ENCODE peak calls at places on chromosomes 13 and 19, in ten cellular contexts. One of them, this sample, is unnamed.
A peak's percentile ranks its signal among the peaks of the same experiment; 100 is the strongest.

GRCh38 chr13:79194272-79194671 is 211.8 kb downstream of the RBM26 start:
- DNase-seq in IMR-90: no peak
- DNase-seq in neural progenitor cell: no peak
- DNase-seq in heart left ventricle: no peak
- DNase-seq in fibroblast of the aortic adventitia: no peak
- DNase-seq in transverse colon: peak; percentile 8
- DNase-seq in esophagus squamous epithelium: no peak
- DNase-seq in left lung: no peak
- DNase-seq in GM23248: no peak
- DNase-seq in HFF-Myc: no peak
- DNase-seq in this sample: no peak

GRCh38 chr19:30450101-30450500 is 77.9 kb downstream of the ZNF536 start:
- DNase-seq in HFF-Myc: no peak
- DNase-seq in transverse colon: peak; percentile 17
- DNase-seq in GM23248: peak; percentile 62
- DNase-seq in heart left ventricle: peak; percentile 64
- DNase-seq in fibroblast of the aortic adventitia: no peak
- DNase-seq in esophagus squamous epithelium: no peak
- DNase-seq in left lung: no peak
- DNase-seq in neural progenitor cell: peak; percentile 71
- DNase-seq in IMR-90: no peak
- DNase-seq in this sample: no peak

GRCh38 chr13:111938743-111939142 is 128.2 kb upstream of the SOX1 start:
- DNase-seq in IMR-90: no peak
- DNase-seq in transverse colon: no peak
- DNase-seq in left lung: no peak
- DNase-seq in heart left ventricle: no peak
- DNase-seq in neural progenitor cell: no peak
- DNase-seq in esophagus squamous epithelium: no peak
- DNase-seq in GM23248: no peak
- DNase-seq in HFF-Myc: no peak
- DNase-seq in fibroblast of the aortic adventitia: no peak
- DNase-seq in this sample: no peak

GRCh38 chr13:75452564-75452963 is 29.4 kb downstream of the TBC1D4 start:
- DNase-seq in neural progenitor cell: no peak
- DNase-seq in transverse colon: no peak
- DNase-seq in GM23248: peak; percentile 69
- DNase-seq in fibroblast of the aortic adventitia: peak; percentile 47
- DNase-seq in IMR-90: no peak
- DNase-seq in HFF-Myc: no peak
- DNase-seq in esophagus squamous epithelium: no peak
- DNase-seq in left lung: no peak
- DNase-seq in heart left ventricle: no peak
- DNase-seq in this sample: peak; percentile 56

GRCh38 chr19:1057185-1057857 is 9.6 kb upstream of the ARHGAP45 start:
- DNase-seq in GM23248: peak; percentile 76
- DNase-seq in HFF-Myc: peak; percentile 33
- DNase-seq in left lung: no peak
- DNase-seq in neural progenitor cell: peak; percentile 75
- DNase-seq in transverse colon: no peak
- DNase-seq in heart left ventricle: no peak
- DNase-seq in esophagus squamous epithelium: no peak
- DNase-seq in IMR-90: peak; percentile 67
- DNase-seq in fibroblast of the aortic adventitia: peak; percentile 69
- DNase-seq in this sample: peak; percentile 28

GRCh38 chr19:54388001-54388802 is 23.5 kb upstream of the LAIR1 start:
- DNase-seq in neural progenitor cell: no peak
- DNase-seq in GM23248: peak; percentile 10
- DNase-seq in HFF-Myc: no peak
- DNase-seq in transverse colon: peak; percentile 27
- DNase-seq in esophagus squamous epithelium: no peak
- DNase-seq in fibroblast of the aortic adventitia: no peak
- DNase-seq in left lung: peak; percentile 81
- DNase-seq in heart left ventricle: peak; percentile 10
- DNase-seq in IMR-90: no peak
- DNase-seq in this sample: no peak

GRCh38 chr19:1063909-1064660 is 2.9 kb upstream of the ARHGAP45 start:
- DNase-seq in transverse colon: peak; percentile 38
- DNase-seq in heart left ventricle: no peak
- DNase-seq in IMR-90: no peak
- DNase-seq in GM23248: no peak
- DNase-seq in fibroblast of the aortic adventitia: no peak
- DNase-seq in HFF-Myc: no peak
- DNase-seq in left lung: no peak
- DNase-seq in esophagus squamous epithelium: no peak
- DNase-seq in neural progenitor cell: no peak
- DNase-seq in this sample: no peak

GRCh38 chr13:110938662-110939421 is 24.0 kb upstream of the ANKRD10 start:
- DNase-seq in IMR-90: no peak
- DNase-seq in HFF-Myc: no peak
- DNase-seq in GM23248: no peak
- DNase-seq in left lung: no peak
- DNase-seq in transverse colon: no peak
- DNase-seq in neural progenitor cell: no peak
- DNase-seq in esophagus squamous epithelium: no peak
- DNase-seq in fibroblast of the aortic adventitia: no peak
- DNase-seq in heart left ventricle: no peak
- DNase-seq in this sample: no peak

GRCh38 chr13:106851251-106851650 is 283.3 kb upstream of the ARGLU1 start:
- DNase-seq in esophagus squamous epithelium: no peak
- DNase-seq in heart left ventricle: no peak
- DNase-seq in left lung: no peak
- DNase-seq in neural progenitor cell: no peak
- DNase-seq in IMR-90: peak; percentile 18
- DNase-seq in HFF-Myc: no peak
- DNase-seq in GM23248: no peak
- DNase-seq in fibroblast of the aortic adventitia: no peak
- DNase-seq in transverse colon: no peak
- DNase-seq in this sample: peak; percentile 27

GRCh38 chr19:48988860-48989259 is 4.2 kb downstream of the GYS1 start:
- DNase-seq in left lung: no peak
- DNase-seq in GM23248: no peak
- DNase-seq in fibroblast of the aortic adventitia: no peak
- DNase-seq in esophagus squamous epithelium: no peak
- DNase-seq in heart left ventricle: no peak
- DNase-seq in transverse colon: no peak
- DNase-seq in IMR-90: no peak
- DNase-seq in HFF-Myc: no peak
- DNase-seq in neural progenitor cell: no peak
- DNase-seq in this sample: no peak

GRCh38 chr19:36973844-36974195 is 57.7 kb downstream of the ZNF568 start:
- DNase-seq in esophagus squamous epithelium: no peak
- DNase-seq in left lung: no peak
- DNase-seq in neural progenitor cell: no peak
- DNase-seq in transverse colon: no peak
- DNase-seq in IMR-90: no peak
- DNase-seq in HFF-Myc: no peak
- DNase-seq in heart left ventricle: no peak
- DNase-seq in GM23248: no peak
- DNase-seq in fibroblast of the aortic adventitia: no peak
- DNase-seq in this sample: no peak
- H3K4me3 ChIP-seq in esophagus squamous epithelium: peak overlapping the region; percentile 70
- H3K4me3 ChIP-seq in left lung: peak overlapping the region; percentile 63
- H3K4me3 ChIP-seq in neural progenitor cell: no peak overlapping the region
- H3K4me3 ChIP-seq in transverse colon: peak overlapping the region; percentile 66
- H3K4me3 ChIP-seq in IMR-90: peak overlapping the region; percentile 96
- H3K4me3 ChIP-seq in HFF-Myc: peak overlapping the region; percentile 41
- H3K4me3 ChIP-seq in heart left ventricle: peak overlapping the region; percentile 74
- H3K4me3 ChIP-seq in GM23248: peak overlapping the region; percentile 93
- H3K4me3 ChIP-seq in fibroblast of the aortic adventitia: peak overlapping the region; percentile 68
- H3K4me3 ChIP-seq in this sample: peak overlapping the region; percentile 64

GRCh38 chr19:32809254-32809653 is 60.3 kb downstream of the SLC7A9 start:
- DNase-seq in transverse colon: no peak
- DNase-seq in left lung: no peak
- DNase-seq in heart left ventricle: no peak
- DNase-seq in esophagus squamous epithelium: no peak
- DNase-seq in HFF-Myc: no peak
- DNase-seq in fibroblast of the aortic adventitia: no peak
- DNase-seq in GM23248: no peak
- DNase-seq in neural progenitor cell: no peak
- DNase-seq in IMR-90: no peak
- DNase-seq in this sample: no peak
- H3K4me3 ChIP-seq in transverse colon: no peak overlapping the region
- H3K4me3 ChIP-seq in left lung: no peak overlapping the region
- H3K4me3 ChIP-seq in heart left ventricle: no peak overlapping the region
- H3K4me3 ChIP-seq in esophagus squamous epithelium: no peak overlapping the region
- H3K4me3 ChIP-seq in HFF-Myc: no peak overlapping the region
- H3K4me3 ChIP-seq in fibroblast of the aortic adventitia: no peak overlapping the region
- H3K4me3 ChIP-seq in GM23248: no peak overlapping the region
- H3K4me3 ChIP-seq in neural progenitor cell: no peak overlapping the region
- H3K4me3 ChIP-seq in IMR-90: no peak overlapping the region
- H3K4me3 ChIP-seq in this sample: no peak overlapping the region

GRCh38 chr13:98487522-98487921 is 89.4 kb downstream of the STK24 start:
- DNase-seq in transverse colon: no peak
- DNase-seq in HFF-Myc: no peak
- DNase-seq in heart left ventricle: no peak
- DNase-seq in esophagus squamous epithelium: no peak
- DNase-seq in neural progenitor cell: no peak
- DNase-seq in left lung: no peak
- DNase-seq in GM23248: no peak
- DNase-seq in fibroblast of the aortic adventitia: no peak
- DNase-seq in IMR-90: no peak
- DNase-seq in this sample: no peak
- H3K4me3 ChIP-seq in transverse colon: no peak overlapping the region
- H3K4me3 ChIP-seq in HFF-Myc: no peak overlapping the region
- H3K4me3 ChIP-seq in heart left ventricle: no peak overlapping the region
- H3K4me3 ChIP-seq in esophagus squamous epithelium: no peak overlapping the region
- H3K4me3 ChIP-seq in neural progenitor cell: no peak overlapping the region
- H3K4me3 ChIP-seq in left lung: no peak overlapping the region
- H3K4me3 ChIP-seq in GM23248: no peak overlapping the region
- H3K4me3 ChIP-seq in fibroblast of the aortic adventitia: no peak overlapping the region
- H3K4me3 ChIP-seq in IMR-90: no peak overlapping the region
- H3K4me3 ChIP-seq in this sample: no peak overlapping the region

DNA sequence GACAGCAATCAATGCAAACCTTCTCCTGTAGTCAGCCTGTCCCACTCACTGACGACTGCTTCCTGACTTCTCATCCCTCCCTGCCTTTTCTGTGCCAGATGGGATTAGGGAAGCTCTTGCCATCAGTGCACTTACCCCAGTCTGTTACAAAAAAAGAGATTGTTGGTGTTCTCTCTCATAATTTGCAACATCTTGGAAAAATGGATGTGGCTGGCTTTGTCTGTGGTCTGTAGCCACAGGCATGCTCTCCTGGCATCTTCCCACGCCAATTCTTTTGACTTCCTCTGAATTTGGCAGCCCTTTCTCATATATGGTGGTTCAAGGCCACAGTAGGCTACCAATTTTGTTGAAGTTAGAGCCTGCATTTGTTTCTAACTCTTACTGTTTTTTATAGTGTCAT is 11.7 kb upstream of the HTR2A start:
- DNase-seq in neural progenitor cell: no peak
- DNase-seq in IMR-90: peak; percentile 19
- DNase-seq in heart left ventricle: no peak
- DNase-seq in left lung: no peak
- DNase-seq in fibroblast of the aortic adventitia: peak; percentile 89
- DNase-seq in GM23248: peak; percentile 91
- DNase-seq in HFF-Myc: peak; percentile 21
- DNase-seq in transverse colon: no peak
- DNase-seq in esophagus squamous epithelium: no peak
- DNase-seq in this sample: no peak
- H3K4me3 ChIP-seq in neural progenitor cell: no peak overlapping the region
- H3K4me3 ChIP-seq in IMR-90: no peak overlapping the region
- H3K4me3 ChIP-seq in heart left ventricle: no peak overlapping the region
- H3K4me3 ChIP-seq in left lung: no peak overlapping the region
- H3K4me3 ChIP-seq in fibroblast of the aortic adventitia: no peak overlapping the region
- H3K4me3 ChIP-seq in GM23248: peak overlapping the region; percentile 3
- H3K4me3 ChIP-seq in HFF-Myc: no peak overlapping the region
- H3K4me3 ChIP-seq in transverse colon: no peak overlapping the region
- H3K4me3 ChIP-seq in esophagus squamous epithelium: no peak overlapping the region
- H3K4me3 ChIP-seq in this sample: no peak overlapping the region

GRCh38 chr13:85441975-85442374 is 357.2 kb downstream of the SLITRK6 start:
- DNase-seq in esophagus squamous epithelium: no peak
- DNase-seq in IMR-90: no peak
- DNase-seq in HFF-Myc: no peak
- DNase-seq in GM23248: no peak
- DNase-seq in neural progenitor cell: no peak
- DNase-seq in transverse colon: no peak
- DNase-seq in heart left ventricle: no peak
- DNase-seq in fibroblast of the aortic adventitia: no peak
- DNase-seq in left lung: no peak
- DNase-seq in this sample: no peak
- H3K4me3 ChIP-seq in esophagus squamous epithelium: no peak overlapping the region
- H3K4me3 ChIP-seq in IMR-90: no peak overlapping the region
- H3K4me3 ChIP-seq in HFF-Myc: no peak overlapping the region
- H3K4me3 ChIP-seq in GM23248: no peak overlapping the region
- H3K4me3 ChIP-seq in neural progenitor cell: no peak overlapping the region
- H3K4me3 ChIP-seq in transverse colon: no peak overlapping the region
- H3K4me3 ChIP-seq in heart left ventricle: no peak overlapping the region
- H3K4me3 ChIP-seq in fibroblast of the aortic adventitia: no peak overlapping the region
- H3K4me3 ChIP-seq in left lung: no peak overlapping the region
- H3K4me3 ChIP-seq in this sample: no peak overlapping the region

GRCh38 chr13:99298056-99298455 is 9.1 kb downstream of the GPR183 start:
- DNase-seq in heart left ventricle: no peak
- DNase-seq in left lung: no peak
- DNase-seq in GM23248: no peak
- DNase-seq in fibroblast of the aortic adventitia: no peak
- DNase-seq in IMR-90: no peak
- DNase-seq in transverse colon: no peak
- DNase-seq in esophagus squamous epithelium: no peak
- DNase-seq in HFF-Myc: no peak
- DNase-seq in neural progenitor cell: no peak
- DNase-seq in this sample: no peak

GRCh38 chr13:99295488-99296252 is 11.5 kb downstream of the GPR183 start:
- DNase-seq in IMR-90: no peak
- DNase-seq in neural progenitor cell: no peak
- DNase-seq in transverse colon: no peak
- DNase-seq in GM23248: no peak
- DNase-seq in heart left ventricle: no peak
- DNase-seq in fibroblast of the aortic adventitia: no peak
- DNase-seq in left lung: no peak
- DNase-seq in HFF-Myc: no peak
- DNase-seq in esophagus squamous epithelium: no peak
- DNase-seq in this sample: no peak

GRCh38 chr13:99299545-99300341 is 7.5 kb downstream of the GPR183 start:
- DNase-seq in transverse colon: no peak
- DNase-seq in esophagus squamous epithelium: no peak
- DNase-seq in GM23248: no peak
- DNase-seq in IMR-90: no peak
- DNase-seq in HFF-Myc: no peak
- DNase-seq in left lung: no peak
- DNase-seq in heart left ventricle: no peak
- DNase-seq in fibroblast of the aortic adventitia: no peak
- DNase-seq in neural progenitor cell: no peak
- DNase-seq in this sample: no peak

GRCh38 chr13:99296270-99296865 is 10.8 kb downstream of the GPR183 start:
- DNase-seq in esophagus squamous epithelium: no peak
- DNase-seq in HFF-Myc: no peak
- DNase-seq in transverse colon: no peak
- DNase-seq in GM23248: no peak
- DNase-seq in IMR-90: peak; percentile 24
- DNase-seq in neural progenitor cell: no peak
- DNase-seq in heart left ventricle: no peak
- DNase-seq in fibroblast of the aortic adventitia: no peak
- DNase-seq in left lung: no peak
- DNase-seq in this sample: no peak

GRCh38 chr13:99297330-99297729 is 9.9 kb downstream of the GPR183 start:
- DNase-seq in fibroblast of the aortic adventitia: no peak
- DNase-seq in left lung: no peak
- DNase-seq in GM23248: no peak
- DNase-seq in HFF-Myc: no peak
- DNase-seq in esophagus squamous epithelium: no peak
- DNase-seq in transverse colon: no peak
- DNase-seq in heart left ventricle: no peak
- DNase-seq in IMR-90: peak; percentile 33
- DNase-seq in neural progenitor cell: no peak
- DNase-seq in this sample: no peak
- H3K4me3 ChIP-seq in fibroblast of the aortic adventitia: no peak overlapping the region
- H3K4me3 ChIP-seq in left lung: no peak overlapping the region
- H3K4me3 ChIP-seq in GM23248: no peak overlapping the region
- H3K4me3 ChIP-seq in HFF-Myc: no peak overlapping the region
- H3K4me3 ChIP-seq in esophagus squamous epithelium: no peak overlapping the region
- H3K4me3 ChIP-seq in transverse colon: no peak overlapping the region
- H3K4me3 ChIP-seq in heart left ventricle: peak overlapping the region; percentile 29
- H3K4me3 ChIP-seq in IMR-90: no peak overlapping the region
- H3K4me3 ChIP-seq in neural progenitor cell: no peak overlapping the region
- H3K4me3 ChIP-seq in this sample: no peak overlapping the region